ENCODE peak calls at places on chromosomes 12 and 14, in six cellular contexts. M, U, G, P, E and L are unnamed samples.

GRCh38 chr12:131793623-131794022 is 34.6 kb upstream of the MMP17 start:
- DNase-seq in M (no peak), U (peak), G (no peak), P (no peak), E (no peak), L (no peak)

GRCh38 chr12:6306151-6306550 is 4.3 kb upstream of the PLEKHG6 start:
- DNase-seq in M (no peak), U (no peak), G (no peak), P (no peak), E (no peak), L (no peak)

GRCh38 chr12:113445544-113446176 is 23.5 kb downstream of the SDSL start:
- DNase-seq in M (no peak), U (no peak), G (no peak), P (no peak), E (no peak), L (no peak)

GRCh38 chr12:124715121-124715990 is 147.9 kb upstream of the NCOR2 start:
- DNase-seq in M (no peak), U (no peak), G (no peak), P (no peak), E (peak), L (no peak)

GRCh38 chr12:124369901-124370378 is 75.0 kb downstream of the RFLNA start:
- DNase-seq in M (no peak), U (no peak), G (no peak), P (peak), E (no peak), L (no peak)

GRCh38 chr14:80927385-80927989 is 14.1 kb downstream of the CEP128 start:
- DNase-seq in M (no peak), U (no peak), G (no peak), P (no peak), E (no peak), L (no peak)

GRCh38 chr14:97180304-97181200 is 383.4 kb downstream of the VRK1 start:
- DNase-seq in M (no peak), U (peak), G (no peak), P (peak), E (no peak), L (no peak)

GRCh38 chr12:38850463-38850862 is 54.9 kb downstream of the CPNE8 start:
- DNase-seq in M (no peak), U (no peak), G (no peak), P (no peak), E (no peak), L (no peak)

GRCh38 chr12:120669055-120669828 is 17.7 kb upstream of the MLEC start:
- DNase-seq in M (peak), U (no peak), G (no peak), P (peak), E (no peak), L (no peak)

GRCh38 chr12:3071107-3071506 is 6.1 kb upstream of the TSPAN9 start:
- DNase-seq in M (no peak), U (no peak), G (no peak), P (no peak), E (no peak), L (no peak)

GRCh38 chr14:23123419-23123818 is 4.4 kb upstream of the CEBPE start:
- DNase-seq in M (peak), U (no peak), G (no peak), P (peak), E (peak), L (no peak)

GRCh38 chr14:26577711-26578110 is 20.1 kb downstream of the NOVA1 start:
- DNase-seq in M (no peak), U (no peak), G (no peak), P (no peak), E (no peak), L (no peak)

GRCh38 chr12:54650409-54650808 is 2.2 kb upstream of the DCD start:
- DNase-seq in M (no peak), U (no peak), G (no peak), P (no peak), E (no peak), L (no peak)

GRCh38 chr12:153080-153746 is 60.7 kb downstream of the SLC6A12 start:
- DNase-seq in M (peak), U (no peak), G (no peak), P (peak), E (peak), L (no peak)

GRCh38 chr14:77151245-77151644 is 9.7 kb upstream of the ZDHHC22 start:
- DNase-seq in M (peak), U (no peak), G (no peak), P (peak), E (no peak), L (no peak)

GRCh38 chr12:110744176-110744575 is 1.5 kb upstream of the PPP1CC start:
- DNase-seq in M (no peak), U (no peak), G (no peak), P (no peak), E (no peak), L (no peak)

GRCh38 chr12:68180792-68181744 is 21.5 kb upstream of the IFNG start:
- DNase-seq in M (no peak), U (no peak), G (no peak), P (no peak), E (no peak), L (no peak)

GRCh38 chr14:38808734-38809455 is 294.1 kb downstream of the SEC23A start:
- DNase-seq in M (no peak), U (no peak), G (no peak), P (no peak), E (no peak), L (no peak)

GRCh38 chr12:124636138-124636968 is 68.9 kb upstream of the NCOR2 start:
- DNase-seq in M (no peak), U (no peak), G (no peak), P (peak), E (no peak), L (peak)

GRCh38 chr14:106395460-106396050 is 869.2 kb downstream of the TMEM121 start:
- DNase-seq in M (no peak), U (no peak), G (no peak), P (no peak), E (no peak), L (no peak)

GRCh38 chr14:59363545-59364226 is 101.5 kb downstream of the GPR135 start:
- DNase-seq in M (no peak), U (no peak), G (no peak), P (no peak), E (no peak), L (no peak)

GRCh38 chr12:62933871-62934798 is 815 bp downstream of the PPM1H start:
- DNase-seq in M (peak), U (no peak), G (no peak), P (peak), E (peak), L (no peak)

GRCh38 chr12:12081836-12082497 is 11.2 kb downstream of the BCL2L14 start:
- DNase-seq in M (no peak), U (peak), G (no peak), P (no peak), E (no peak), L (peak)

GRCh38 chr14:101761881-101762529 is 496 bp downstream of the PPP2R5C start:
- DNase-seq in M (peak), U (no peak), G (no peak), P (peak), E (peak), L (no peak)

GRCh38 chr12:13024151-13024946 is 19.8 kb upstream of the FAM234B start:
- DNase-seq in M (no peak), U (peak), G (no peak), P (peak), E (no peak), L (peak)